ENCODE peak calls at places on chromosomes 11 and 22, in four cellular contexts. One of them, this sample, is unnamed.

GRCh38 chr22:33130473-33130872 is 72.3 kb upstream of the SYN3 start:
- DNase-seq in effector memory CD8-positive, alpha-beta T cell: no peak
- DNase-seq in iPS-NIHi11: no peak
- DNase-seq in activated CD8-positive, alpha-beta T cell treated with anti-CD3 and anti-CD28 coated beads, Interleukin-2, amount 10 ng/mL, durations not matched to agents 7 days and 5 days: no peak
- DNase-seq in this sample: no peak

GRCh38 chr11:116217006-116217405 is 555.8 kb downstream of the BUD13 start:
- DNase-seq in effector memory CD8-positive, alpha-beta T cell: no peak
- DNase-seq in activated CD8-positive, alpha-beta T cell treated with anti-CD3 and anti-CD28 coated beads, Interleukin-2, amount 10 ng/mL, durations not matched to agents 7 days and 5 days: peak; percentile 21
- DNase-seq in iPS-NIHi11: peak; percentile 54
- DNase-seq in this sample: no peak

GRCh38 chr22:38921126-38921525 is 36.3 kb upstream of the APOBEC3A start:
- DNase-seq in activated CD8-positive, alpha-beta T cell treated with anti-CD3 and anti-CD28 coated beads, Interleukin-2, amount 10 ng/mL, durations not matched to agents 7 days and 5 days: no peak
- DNase-seq in effector memory CD8-positive, alpha-beta T cell: no peak
- DNase-seq in iPS-NIHi11: no peak
- DNase-seq in this sample: no peak

GRCh38 chr22:46102752-46103151 is 47.6 kb upstream of the PPARA start:
- DNase-seq in activated CD8-positive, alpha-beta T cell treated with anti-CD3 and anti-CD28 coated beads, Interleukin-2, amount 10 ng/mL, durations not matched to agents 7 days and 5 days: no peak
- DNase-seq in iPS-NIHi11: no peak
- DNase-seq in effector memory CD8-positive, alpha-beta T cell: no peak
- DNase-seq in this sample: no peak

GRCh38 chr11:126159719-126160344 is 51.6 kb downstream of the RPUSD4 start:
- DNase-seq in iPS-NIHi11: peak; percentile 66
- DNase-seq in activated CD8-positive, alpha-beta T cell treated with anti-CD3 and anti-CD28 coated beads, Interleukin-2, amount 10 ng/mL, durations not matched to agents 7 days and 5 days: no peak
- DNase-seq in effector memory CD8-positive, alpha-beta T cell: no peak
- DNase-seq in this sample: no peak

GRCh38 chr11:128415539-128415938 is 171.8 kb downstream of the ETS1 start:
- DNase-seq in iPS-NIHi11: no peak
- DNase-seq in effector memory CD8-positive, alpha-beta T cell: no peak
- DNase-seq in activated CD8-positive, alpha-beta T cell treated with anti-CD3 and anti-CD28 coated beads, Interleukin-2, amount 10 ng/mL, durations not matched to agents 7 days and 5 days: no peak
- DNase-seq in this sample: no peak

GRCh38 chr11:2706321-2706720 is 6.5 kb upstream of the KCNQ1OT1 start:
- DNase-seq in iPS-NIHi11: no peak
- DNase-seq in activated CD8-positive, alpha-beta T cell treated with anti-CD3 and anti-CD28 coated beads, Interleukin-2, amount 10 ng/mL, durations not matched to agents 7 days and 5 days: no peak
- DNase-seq in effector memory CD8-positive, alpha-beta T cell: no peak
- DNase-seq in this sample: no peak

GRCh38 chr11:28420099-28420498 is 311.9 kb downstream of the METTL15 start:
- DNase-seq in effector memory CD8-positive, alpha-beta T cell: no peak
- DNase-seq in activated CD8-positive, alpha-beta T cell treated with anti-CD3 and anti-CD28 coated beads, Interleukin-2, amount 10 ng/mL, durations not matched to agents 7 days and 5 days: no peak
- DNase-seq in iPS-NIHi11: no peak
- DNase-seq in this sample: no peak

GRCh38 chr11:11025087-11025486 is 167.2 kb upstream of the ZBED5 start:
- DNase-seq in activated CD8-positive, alpha-beta T cell treated with anti-CD3 and anti-CD28 coated beads, Interleukin-2, amount 10 ng/mL, durations not matched to agents 7 days and 5 days: no peak
- DNase-seq in iPS-NIHi11: no peak
- DNase-seq in effector memory CD8-positive, alpha-beta T cell: no peak
- DNase-seq in this sample: no peak

GRCh38 chr11:70517996-70518907 is 119.9 kb downstream of the CTTN start:
- DNase-seq in effector memory CD8-positive, alpha-beta T cell: no peak
- DNase-seq in iPS-NIHi11: no peak
- DNase-seq in activated CD8-positive, alpha-beta T cell treated with anti-CD3 and anti-CD28 coated beads, Interleukin-2, amount 10 ng/mL, durations not matched to agents 7 days and 5 days: no peak
- DNase-seq in this sample: no peak

GRCh38 chr11:120224386-120224785 is 13.6 kb downstream of the OAF start:
- DNase-seq in iPS-NIHi11: no peak
- DNase-seq in activated CD8-positive, alpha-beta T cell treated with anti-CD3 and anti-CD28 coated beads, Interleukin-2, amount 10 ng/mL, durations not matched to agents 7 days and 5 days: no peak
- DNase-seq in effector memory CD8-positive, alpha-beta T cell: no peak
- DNase-seq in this sample: no peak